ENCODE peak calls at places on chromosomes 7 and 10, in seven cellular contexts. One of them, this sample, is unnamed.

GRCh38 chr7:136655414-136655813 is 213.0 kb upstream of the CHRM2 start:
- DNase-seq in Peyer's patch: no peak
- DNase-seq in colonic mucosa: no peak
- DNase-seq in OCI-LY7: peak
- DNase-seq in HL-60: no peak
- DNase-seq in brain microvascular endothelial cell: no peak
- DNase-seq in lung: no peak
- DNase-seq in this sample: no peak

GRCh38 chr10:28375399-28376354 is 72.8 kb upstream of the MPP7 start:
- DNase-seq in HL-60: no peak
- DNase-seq in lung: peak
- DNase-seq in Peyer's patch: no peak
- DNase-seq in colonic mucosa: peak
- DNase-seq in brain microvascular endothelial cell: peak
- DNase-seq in OCI-LY7: no peak
- DNase-seq in this sample: peak

GRCh38 chr10:44569193-44570091 is 184.5 kb upstream of the CXCL12 start:
- DNase-seq in OCI-LY7: no peak
- DNase-seq in brain microvascular endothelial cell: peak
- DNase-seq in colonic mucosa: no peak
- DNase-seq in HL-60: no peak
- DNase-seq in lung: peak
- DNase-seq in Peyer's patch: no peak
- DNase-seq in this sample: peak

GRCh38 chr10:110495731-110496552 is 1.8 kb upstream of the DUSP5 start:
- DNase-seq in Peyer's patch: peak
- DNase-seq in lung: no peak
- DNase-seq in OCI-LY7: no peak
- DNase-seq in HL-60: no peak
- DNase-seq in brain microvascular endothelial cell: peak
- DNase-seq in colonic mucosa: no peak
- DNase-seq in this sample: peak

GRCh38 chr10:129525408-129525807 is 58.4 kb downstream of the MGMT start:
- DNase-seq in Peyer's patch: no peak
- DNase-seq in colonic mucosa: no peak
- DNase-seq in OCI-LY7: no peak
- DNase-seq in lung: no peak
- DNase-seq in HL-60: no peak
- DNase-seq in brain microvascular endothelial cell: peak
- DNase-seq in this sample: peak

GRCh38 chr7:30335763-30336487 is 51.5 kb downstream of the ZNRF2 start:
- DNase-seq in lung: no peak
- DNase-seq in HL-60: no peak
- DNase-seq in colonic mucosa: no peak
- DNase-seq in brain microvascular endothelial cell: no peak
- DNase-seq in OCI-LY7: no peak
- DNase-seq in Peyer's patch: no peak
- DNase-seq in this sample: no peak

GRCh38 chr7:122199171-122199570 is 55.1 kb upstream of the AASS start:
- DNase-seq in lung: no peak
- DNase-seq in Peyer's patch: no peak
- DNase-seq in OCI-LY7: no peak
- DNase-seq in HL-60: no peak
- DNase-seq in brain microvascular endothelial cell: no peak
- DNase-seq in colonic mucosa: no peak
- DNase-seq in this sample: no peak

GRCh38 chr7:34675749-34676374 is 17.8 kb downstream of the NPSR1 start:
- DNase-seq in brain microvascular endothelial cell: no peak
- DNase-seq in Peyer's patch: no peak
- DNase-seq in HL-60: no peak
- DNase-seq in OCI-LY7: peak
- DNase-seq in lung: no peak
- DNase-seq in colonic mucosa: no peak
- DNase-seq in this sample: peak

GRCh38 chr7:44633254-44634186 is 27.1 kb downstream of the OGDH start:
- DNase-seq in lung: peak
- DNase-seq in HL-60: no peak
- DNase-seq in OCI-LY7: peak
- DNase-seq in Peyer's patch: peak
- DNase-seq in brain microvascular endothelial cell: peak
- DNase-seq in colonic mucosa: peak
- DNase-seq in this sample: peak

GRCh38 chr7:100604078-100604975 is 2.2 kb downstream of the PCOLCE start:
- DNase-seq in lung: peak
- DNase-seq in OCI-LY7: peak
- DNase-seq in Peyer's patch: peak
- DNase-seq in HL-60: peak
- DNase-seq in brain microvascular endothelial cell: peak
- DNase-seq in colonic mucosa: peak
- DNase-seq in this sample: peak

GRCh38 chr7:45920543-45921380 is at the start of gene IGFBP3:
- DNase-seq in Peyer's patch: peak
- DNase-seq in HL-60: no peak
- DNase-seq in brain microvascular endothelial cell: no peak
- DNase-seq in colonic mucosa: no peak
- DNase-seq in OCI-LY7: no peak
- DNase-seq in lung: no peak
- DNase-seq in this sample: peak
- H3K4me3 ChIP-seq in Peyer's patch: peak
- H3K4me3 ChIP-seq in HL-60: no peak
- H3K4me3 ChIP-seq in brain microvascular endothelial cell: peak
- H3K4me3 ChIP-seq in colonic mucosa: peak
- H3K4me3 ChIP-seq in OCI-LY7: no peak
- H3K4me3 ChIP-seq in lung: peak
- H3K4me3 ChIP-seq in this sample: peak

GRCh38 chr10:11260136-11260535 is 242.5 kb downstream of the CELF2 start:
- DNase-seq in brain microvascular endothelial cell: no peak
- DNase-seq in lung: no peak
- DNase-seq in Peyer's patch: no peak
- DNase-seq in OCI-LY7: peak
- DNase-seq in colonic mucosa: no peak
- DNase-seq in HL-60: no peak
- DNase-seq in this sample: no peak
- TF ChIP-seq CTCF in brain microvascular endothelial cell: peak
- TF ChIP-seq CTCF in lung: no peak
- TF ChIP-seq CTCF in Peyer's patch: no peak
- TF ChIP-seq CTCF in OCI-LY7: peak
- TF ChIP-seq CTCF in colonic mucosa: no peak
- TF ChIP-seq CTCF in HL-60: no peak
- TF ChIP-seq CTCF in this sample: no peak

GRCh38 chr7:92403760-92404074 is 43.6 kb upstream of the GATAD1 start:
- DNase-seq in HL-60: no peak
- DNase-seq in brain microvascular endothelial cell: no peak
- DNase-seq in colonic mucosa: no peak
- DNase-seq in lung: no peak
- DNase-seq in Peyer's patch: no peak
- DNase-seq in OCI-LY7: no peak
- DNase-seq in this sample: no peak
- H3K4me3 ChIP-seq in HL-60: no peak
- H3K4me3 ChIP-seq in brain microvascular endothelial cell: no peak
- H3K4me3 ChIP-seq in colonic mucosa: no peak
- H3K4me3 ChIP-seq in lung: no peak
- H3K4me3 ChIP-seq in Peyer's patch: no peak
- H3K4me3 ChIP-seq in OCI-LY7: no peak
- H3K4me3 ChIP-seq in this sample: no peak

GRCh38 chr7:66500087-66500486 is 128.6 kb upstream of the KCTD7 start:
- DNase-seq in HL-60: no peak
- DNase-seq in brain microvascular endothelial cell: no peak
- DNase-seq in colonic mucosa: no peak
- DNase-seq in lung: no peak
- DNase-seq in OCI-LY7: peak
- DNase-seq in Peyer's patch: no peak
- DNase-seq in this sample: no peak

GRCh38 chr7:66504131-66504530 is 124.5 kb upstream of the KCTD7 start:
- DNase-seq in brain microvascular endothelial cell: no peak
- DNase-seq in OCI-LY7: no peak
- DNase-seq in colonic mucosa: no peak
- DNase-seq in lung: no peak
- DNase-seq in HL-60: no peak
- DNase-seq in Peyer's patch: peak
- DNase-seq in this sample: no peak

GRCh38 chr7:66503551-66504031 is 125.1 kb upstream of the KCTD7 start:
- DNase-seq in OCI-LY7: no peak
- DNase-seq in brain microvascular endothelial cell: no peak
- DNase-seq in HL-60: no peak
- DNase-seq in lung: no peak
- DNase-seq in Peyer's patch: peak
- DNase-seq in colonic mucosa: no peak
- DNase-seq in this sample: no peak

GRCh38 chr7:66503036-66503370 is 125.7 kb upstream of the KCTD7 start:
- DNase-seq in Peyer's patch: peak
- DNase-seq in HL-60: no peak
- DNase-seq in OCI-LY7: no peak
- DNase-seq in brain microvascular endothelial cell: no peak
- DNase-seq in lung: no peak
- DNase-seq in colonic mucosa: no peak
- DNase-seq in this sample: no peak

GRCh38 chr7:66502230-66503035 is 126.2 kb upstream of the KCTD7 start:
- DNase-seq in Peyer's patch: peak
- DNase-seq in brain microvascular endothelial cell: no peak
- DNase-seq in lung: no peak
- DNase-seq in HL-60: no peak
- DNase-seq in OCI-LY7: no peak
- DNase-seq in colonic mucosa: no peak
- DNase-seq in this sample: no peak
- TF ChIP-seq CTCF in Peyer's patch: no peak
- TF ChIP-seq CTCF in brain microvascular endothelial cell: peak
- TF ChIP-seq CTCF in lung: no peak
- TF ChIP-seq CTCF in HL-60: no peak
- TF ChIP-seq CTCF in OCI-LY7: no peak
- TF ChIP-seq CTCF in colonic mucosa: no peak
- TF ChIP-seq CTCF in this sample: peak

DNA sequence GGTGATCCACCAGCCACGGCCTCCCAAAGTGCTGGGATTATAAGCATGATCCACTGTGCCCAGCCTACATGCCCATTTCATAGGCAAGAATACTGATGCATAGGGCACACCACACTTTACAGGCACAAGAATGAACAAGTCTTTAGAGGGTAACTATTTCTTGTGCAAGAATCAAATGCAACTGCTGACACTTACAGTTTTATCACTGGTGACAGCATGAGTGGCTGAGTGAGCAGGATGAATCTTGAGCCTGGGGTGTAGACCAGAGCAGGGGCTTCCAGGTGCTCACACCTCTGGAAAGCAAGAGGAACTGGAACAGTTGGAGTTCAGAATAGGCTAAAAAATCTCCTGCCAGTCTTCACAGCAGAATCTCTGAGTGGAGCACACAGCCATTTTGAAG is 287.5 kb downstream of the KCNMA1 start:
- DNase-seq in colonic mucosa: no peak
- DNase-seq in HL-60: no peak
- DNase-seq in Peyer's patch: no peak
- DNase-seq in brain microvascular endothelial cell: no peak
- DNase-seq in OCI-LY7: no peak
- DNase-seq in lung: no peak
- DNase-seq in this sample: no peak
- H3K4me3 ChIP-seq in colonic mucosa: no peak
- H3K4me3 ChIP-seq in HL-60: no peak
- H3K4me3 ChIP-seq in Peyer's patch: no peak
- H3K4me3 ChIP-seq in brain microvascular endothelial cell: no peak
- H3K4me3 ChIP-seq in OCI-LY7: no peak
- H3K4me3 ChIP-seq in lung: no peak
- H3K4me3 ChIP-seq in this sample: no peak

GRCh38 chr7:4739528-4739992 is 35.9 kb upstream of the AP5Z1 start:
- DNase-seq in OCI-LY7: no peak
- DNase-seq in lung: peak
- DNase-seq in Peyer's patch: no peak
- DNase-seq in colonic mucosa: no peak
- DNase-seq in brain microvascular endothelial cell: peak
- DNase-seq in HL-60: no peak
- DNase-seq in this sample: peak
- TF ChIP-seq CTCF in OCI-LY7: no peak
- TF ChIP-seq CTCF in lung: no peak
- TF ChIP-seq CTCF in Peyer's patch: peak
- TF ChIP-seq CTCF in colonic mucosa: no peak
- TF ChIP-seq CTCF in brain microvascular endothelial cell: peak
- TF ChIP-seq CTCF in HL-60: no peak
- TF ChIP-seq CTCF in this sample: peak

GRCh38 chr7:99476107-99476506 is 3.4 kb downstream of the ZNF789 start:
- DNase-seq in colonic mucosa: no peak
- DNase-seq in lung: no peak
- DNase-seq in HL-60: no peak
- DNase-seq in Peyer's patch: no peak
- DNase-seq in OCI-LY7: no peak
- DNase-seq in brain microvascular endothelial cell: no peak
- DNase-seq in this sample: no peak

GRCh38 chr7:99473315-99473596 is 566 bp downstream of the ZNF789 start:
- DNase-seq in lung: no peak
- DNase-seq in brain microvascular endothelial cell: peak
- DNase-seq in HL-60: no peak
- DNase-seq in Peyer's patch: no peak
- DNase-seq in OCI-LY7: peak
- DNase-seq in colonic mucosa: peak
- DNase-seq in this sample: peak

DNA sequence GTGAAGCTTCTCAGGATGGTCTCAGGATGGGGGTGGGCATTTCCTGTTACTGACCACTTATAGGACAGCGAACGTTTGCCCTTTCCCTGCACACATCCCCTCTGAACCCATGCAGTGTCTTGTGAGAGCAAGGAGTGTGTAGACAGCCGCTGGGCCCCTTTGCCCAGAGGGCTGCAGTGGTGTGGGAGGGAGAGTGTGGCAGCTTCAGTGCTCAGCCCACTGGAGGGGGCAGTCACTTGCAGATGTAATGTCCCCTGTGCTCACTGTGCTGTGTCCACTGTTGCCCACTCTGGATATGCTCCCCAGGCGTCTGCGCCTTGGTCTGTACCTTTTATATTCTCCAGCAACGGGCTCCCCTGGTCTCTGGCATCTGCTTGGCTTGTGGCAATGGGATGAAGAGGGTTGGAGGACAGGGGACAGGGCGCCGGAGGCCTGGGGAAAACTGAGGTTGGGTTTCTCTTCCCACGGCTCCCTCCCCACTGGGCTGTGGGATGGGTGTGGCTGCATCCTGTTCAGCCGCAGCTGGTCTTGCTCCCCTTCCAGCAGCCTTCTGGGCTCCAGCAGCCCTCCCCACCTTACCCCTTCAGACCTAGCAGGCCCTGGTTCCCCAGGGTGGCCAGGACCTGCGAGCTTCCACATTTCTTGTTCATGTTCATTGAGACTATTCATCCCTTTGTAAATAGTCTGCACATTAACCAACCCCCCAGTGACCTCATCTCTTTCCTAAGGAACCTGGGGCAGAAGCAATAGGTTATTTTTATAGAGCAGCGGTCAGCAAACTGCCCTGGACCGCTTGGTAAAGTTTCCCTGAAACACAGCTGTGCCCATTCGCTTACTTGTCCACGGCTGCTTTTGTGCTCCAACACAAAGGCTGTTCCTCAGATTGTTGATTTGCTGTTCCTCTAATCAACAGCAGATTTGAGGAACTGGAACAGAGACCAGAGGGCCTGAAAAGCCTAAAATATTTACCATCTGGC is 6.1 kb downstream of the ZNF789 start:
- DNase-seq in colonic mucosa: no peak
- DNase-seq in lung: no peak
- DNase-seq in Peyer's patch: no peak
- DNase-seq in HL-60: no peak
- DNase-seq in OCI-LY7: no peak
- DNase-seq in brain microvascular endothelial cell: no peak
- DNase-seq in this sample: no peak
- H3K4me3 ChIP-seq in colonic mucosa: no peak
- H3K4me3 ChIP-seq in lung: no peak
- H3K4me3 ChIP-seq in Peyer's patch: no peak
- H3K4me3 ChIP-seq in HL-60: no peak
- H3K4me3 ChIP-seq in OCI-LY7: no peak
- H3K4me3 ChIP-seq in brain microvascular endothelial cell: no peak
- H3K4me3 ChIP-seq in this sample: no peak